ENCODE peak calls at places on chromosomes 3 and 15, in five cellular contexts. U is heart left ventricle, Q is uterus, X is tibial artery, Y is pancreas. N is an unnamed sample.
A peak's percentile ranks its signal among the peaks of the same experiment; 100 is the strongest.

GRCh38 chr3:71684046-71684730 is 41.0 kb downstream of the EIF4E3 start:
- DNase-seq in X (no peak), Y (no peak), Q (no peak), U (no peak), N (no peak)

GRCh38 chr15:82129144-82129692 is 83.4 kb upstream of the MEX3B start:
- DNase-seq in Y (no peak), U (no peak), X (no peak), Q (no peak), N (no peak)

GRCh38 chr3:15797600-15798303 is at the start of gene ANKRD28:
- DNase-seq in Y (no peak), U (no peak), Q (no peak), X (no peak), N (no peak)

GRCh38 chr15:28178727-28179126 is 79.6 kb upstream of the OCA2 start:
- DNase-seq in U (no peak), Q (no peak), Y (no peak), X (no peak), N (no peak)

GRCh38 chr15:70632981-70633380 is 130.4 kb downstream of the UACA start:
- DNase-seq in Y (no peak), Q (no peak), U (no peak), X (no peak), N (no peak)

GRCh38 chr3:131541288-131541687 is 38.5 kb upstream of the MRPL3 start:
- DNase-seq in Y (no peak), Q (no peak), X (no peak), U (no peak), N (no peak)

GRCh38 chr3:46712191-46713047 is 5.2 kb downstream of the PRSS50 start:
- DNase-seq in Q (peak; percentile 6), Y (no peak), X (no peak), U (peak; percentile 37), N (peak; percentile 33)

GRCh38 chr15:49320337-49320736 is 102.7 kb upstream of the FGF7 start:
- DNase-seq in Y (no peak), X (no peak), Q (no peak), U (no peak), N (no peak)

GRCh38 chr15:31215490-31216209 is 111.0 kb upstream of the KLF13 start:
- DNase-seq in U (peak; percentile 95), Q (peak; percentile 73), Y (peak; percentile 74), X (peak; percentile 77), N (peak; percentile 92)

GRCh38 chr3:30073622-30074021 is 532.8 kb upstream of the TGFBR2 start:
- DNase-seq in U (no peak), Q (no peak), X (no peak), Y (no peak), N (no peak)

GRCh38 chr3:193292386-193292785 is 51.4 kb downstream of the PLAAT1 start:
- DNase-seq in Q (no peak), X (no peak), Y (no peak), U (no peak), N (no peak)

GRCh38 chr3:12916159-12916558 is 74.8 kb upstream of the RPL32 start:
- DNase-seq in X (no peak), U (no peak), Y (no peak), Q (no peak), N (no peak)

GRCh38 chr15:93523490-93523889 is 434.5 kb upstream of the RGMA start:
- DNase-seq in Q (no peak), Y (no peak), X (no peak), U (no peak), N (no peak)

GRCh38 chr15:86300371-86301106 is 220.9 kb downstream of the AGBL1 start:
- DNase-seq in U (no peak), Y (no peak), Q (no peak), X (no peak), N (no peak)

GRCh38 chr3:135000465-135000864 is 205.4 kb downstream of the EPHB1 start:
- DNase-seq in X (no peak), Y (no peak), U (no peak), Q (no peak), N (no peak)

GRCh38 chr3:17217588-17217987 is 332.8 kb downstream of the PLCL2 start:
- DNase-seq in U (no peak), X (no peak), Q (no peak), Y (no peak), N (no peak)

GRCh38 chr15:44536298-44536961 is 517 bp upstream of the EIF3J start:
- DNase-seq in Y (peak; percentile 89), U (peak; percentile 91), X (peak; percentile 90), Q (no peak), N (no peak)

GRCh38 chr3:71226565-71227281 is 356.8 kb downstream of the FOXP1 start:
- DNase-seq in X (no peak), U (peak; percentile 69), Q (no peak), Y (no peak), N (no peak)

GRCh38 chr3:56788506-56788905 is 13.2 kb downstream of the ARHGEF3 start:
- DNase-seq in Q (no peak), U (no peak), Y (no peak), X (no peak), N (no peak)

GRCh38 chr15:28264166-28264565 is 57.8 kb downstream of the HERC2 start:
- DNase-seq in Q (no peak), Y (no peak), U (no peak), X (no peak), N (no peak)

GRCh38 chr15:71973366-71973765 is 144.6 kb downstream of the MYO9A start:
- DNase-seq in U (no peak), X (no peak), Y (no peak), Q (no peak), N (no peak)

GRCh38 chr3:196053487-196053886 is 28.4 kb downstream of the TFRC start:
- DNase-seq in Y (no peak), U (no peak), X (no peak), Q (no peak), N (no peak)

GRCh38 chr15:68795298-68795848 is 25.3 kb downstream of the ANP32A start:
- DNase-seq in Y (peak; percentile 54), X (peak; percentile 95), U (peak; percentile 92), Q (peak; percentile 85), N (peak; percentile 95)

GRCh38 chr3:154427685-154428291 is 2.2 kb downstream of the GPR149 start:
- DNase-seq in X (no peak), U (no peak), Q (no peak), Y (no peak), N (no peak)

GRCh38 chr15:94080416-94080815 is 150.9 kb upstream of the MCTP2 start:
- DNase-seq in U (no peak), X (peak; percentile 53), Y (no peak), Q (no peak), N (no peak)

GRCh38 chr3:107521466-107522059 is 1.2 kb upstream of the BBX start:
- DNase-seq in X (no peak), Q (no peak), U (no peak), Y (no peak), N (no peak)

GRCh38 chr3:12508316-12508715 is 24.0 kb downstream of the TSEN2 start:
- DNase-seq in U (no peak), X (peak; percentile 40), Q (peak; percentile 80), Y (no peak), N (peak; percentile 83)

GRCh38 chr3:15094187-15094875 is 4.6 kb downstream of the RBSN start:
- DNase-seq in Y (no peak), Q (no peak), X (peak; percentile 58), U (no peak), N (no peak)

GRCh38 chr3:98331329-98331728 is 22.3 kb upstream of the OR5K4 start:
- DNase-seq in U (no peak), Y (no peak), Q (no peak), X (no peak), N (no peak)

GRCh38 chr15:73924258-73924921 is 1.9 kb upstream of the LOXL1 start:
- DNase-seq in U (no peak), Y (no peak), X (peak; percentile 47), Q (peak; percentile 57), N (no peak)

GRCh38 chr3:106013971-106014370 is 145.2 kb upstream of the CBLB start:
- DNase-seq in U (no peak), X (no peak), Q (no peak), Y (no peak), N (no peak)

GRCh38 chr3:57691411-57692133 is 1.3 kb downstream of the DENND6A start:
- DNase-seq in U (no peak), Y (no peak), X (no peak), Q (no peak), N (no peak)

GRCh38 chr15:84600331-84600686 is 500 bp upstream of the ZSCAN2 start:
- DNase-seq in Y (peak; percentile 85), X (peak; percentile 88), Q (peak; percentile 82), U (peak; percentile 87), N (peak; percentile 92)

GRCh38 chr15:64742921-64743320 is 32.5 kb downstream of the RBPMS2 start:
- DNase-seq in Q (no peak), Y (no peak), X (no peak), U (no peak), N (no peak)

GRCh38 chr15:64739216-64739976 is 36.0 kb downstream of the RBPMS2 start:
- DNase-seq in Q (no peak), U (peak; percentile 63), Y (no peak), X (no peak), N (peak; percentile 85)

GRCh38 chr15:64742385-64742784 is 33.0 kb downstream of the RBPMS2 start:
- DNase-seq in U (no peak), X (no peak), Y (no peak), Q (no peak), N (no peak)

GRCh38 chr15:64738231-64739095 is 36.9 kb downstream of the RBPMS2 start:
- DNase-seq in U (peak; percentile 41), Y (no peak), Q (no peak), X (no peak), N (no peak)

GRCh38 chr15:64740361-64741170 is 34.8 kb downstream of the RBPMS2 start:
- DNase-seq in X (peak; percentile 52), Y (no peak), Q (peak; percentile 92), U (peak; percentile 71), N (peak; percentile 98)
- TF ChIP-seq CTCF in X (no peak), Y (no peak), Q (peak; percentile 52), U (peak; percentile 52), N (peak; percentile 26)

DNA sequence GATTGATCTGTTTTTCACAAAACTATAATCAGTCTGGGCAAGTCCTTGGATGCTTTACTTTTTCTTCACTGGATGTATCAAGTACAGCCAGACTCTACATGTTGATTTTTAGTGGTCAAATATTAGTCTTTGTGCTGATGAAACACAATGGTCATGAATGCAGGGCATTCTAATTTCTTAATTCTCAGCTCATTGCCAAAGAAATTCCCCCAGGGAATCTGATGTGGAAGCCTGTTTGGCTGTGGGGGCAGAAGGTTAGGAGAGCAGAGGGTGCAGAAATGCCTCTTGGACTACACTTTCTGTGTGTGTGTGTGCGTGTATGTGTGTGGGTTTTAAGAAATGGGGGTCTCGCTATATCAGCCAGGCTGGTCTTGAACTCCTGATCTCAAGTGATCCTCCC is 48.7 kb upstream of the HACD2 start:
- DNase-seq in Y (no peak), U (no peak), X (no peak), Q (no peak), N (no peak)
- H3K4me1 ChIP-seq in Y (peaks cover 8% of the 10 kb centered on the region), U (peaks cover 11% of the 10 kb centered on the region), X (peaks cover 3% of the 10 kb centered on the region), Q (no peaks in the 10 kb centered on the region), N (peaks cover 96% of the 10 kb centered on the region)

GRCh38 chr3:24264748-24265158 is 229.9 kb downstream of the THRB start:
- DNase-seq in X (no peak), Q (no peak), Y (no peak), U (no peak), N (no peak)
- TF ChIP-seq CTCF in X (peak; percentile 62), Q (peak; percentile 47), Y (peak; percentile 55), U (peak; percentile 79), N (peak; percentile 67)

DNA sequence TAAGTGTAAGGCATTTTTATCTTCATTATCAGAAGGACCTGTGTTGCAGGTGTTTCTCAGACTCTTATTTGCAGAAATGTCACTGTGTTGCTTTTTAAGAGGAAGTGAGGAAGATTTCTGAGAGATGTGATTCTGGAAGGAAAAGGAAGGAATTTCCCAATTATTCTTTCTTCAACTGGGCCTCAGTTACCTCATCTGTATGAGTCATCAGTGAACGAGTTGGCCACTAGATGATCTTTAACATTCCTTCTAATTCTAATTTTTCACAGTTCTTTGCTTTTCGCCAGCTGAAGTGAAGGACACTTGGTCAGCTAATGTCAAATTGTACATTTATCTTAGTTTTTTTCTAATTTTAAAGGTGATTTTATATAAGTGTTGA is 28.9 kb downstream of the CLEC3B start:
- DNase-seq in X (no peak), Q (no peak), Y (no peak), U (no peak), N (no peak)
- H3K4me1 ChIP-seq in X (no peaks in the 10 kb centered on the region), Q (no peaks in the 10 kb centered on the region), Y (no peaks in the 10 kb centered on the region), U (peaks cover 7% of the 10 kb centered on the region), N (peaks cover 39% of the 10 kb centered on the region)

N was measured in sigmoid colon.